ENCODE peak calls at places on chromosomes 11 and 22, in five cellular contexts. One of them, this sample, is unnamed.

GRCh38 chr11:130772266-130773227 is 143.7 kb downstream of the SNX19 start:
- DNase-seq in GM23248: peak
- DNase-seq in SK-N-SH: no peak
- DNase-seq in HCT116: no peak
- DNase-seq in MM.1S: peak
- DNase-seq in this sample: no peak

GRCh38 chr11:107619926-107620325 is 29.0 kb downstream of the ELMOD1 start:
- DNase-seq in GM23248: peak
- DNase-seq in SK-N-SH: no peak
- DNase-seq in HCT116: no peak
- DNase-seq in MM.1S: no peak
- DNase-seq in this sample: no peak

GRCh38 chr11:120126543-120126942 is 11.4 kb downstream of the TRIM29 start:
- DNase-seq in GM23248: no peak
- DNase-seq in SK-N-SH: no peak
- DNase-seq in HCT116: no peak
- DNase-seq in MM.1S: no peak
- DNase-seq in this sample: no peak

GRCh38 chr11:76629133-76629852 is 41.3 kb downstream of the LRRC32 start:
- DNase-seq in GM23248: peak
- DNase-seq in SK-N-SH: no peak
- DNase-seq in HCT116: no peak
- DNase-seq in MM.1S: no peak
- DNase-seq in this sample: no peak

GRCh38 chr11:2077061-2077802 is 62.0 kb downstream of the IGF2 start:
- DNase-seq in GM23248: peak
- DNase-seq in SK-N-SH: no peak
- DNase-seq in HCT116: no peak
- DNase-seq in MM.1S: no peak
- DNase-seq in this sample: no peak

GRCh38 chr11:94597896-94598295 is 30.7 kb downstream of the PIWIL4 start:
- DNase-seq in GM23248: no peak
- DNase-seq in SK-N-SH: no peak
- DNase-seq in HCT116: no peak
- DNase-seq in MM.1S: no peak
- DNase-seq in this sample: peak

GRCh38 chr11:61011950-61012830 is 40.7 kb downstream of the CD6 start:
- DNase-seq in GM23248: no peak
- DNase-seq in SK-N-SH: peak
- DNase-seq in HCT116: no peak
- DNase-seq in MM.1S: no peak
- DNase-seq in this sample: peak

GRCh38 chr11:27563201-27563600 is 56.6 kb upstream of the LIN7C start:
- DNase-seq in GM23248: peak
- DNase-seq in SK-N-SH: no peak
- DNase-seq in HCT116: no peak
- DNase-seq in MM.1S: no peak
- DNase-seq in this sample: no peak

GRCh38 chr11:93024376-93024775 is 54.9 kb downstream of the MTNR1B start:
- DNase-seq in GM23248: peak
- DNase-seq in SK-N-SH: no peak
- DNase-seq in HCT116: no peak
- DNase-seq in MM.1S: no peak
- DNase-seq in this sample: no peak

GRCh38 chr11:2395856-2396255 is 4.7 kb upstream of the TSSC4 start:
- DNase-seq in GM23248: no peak
- DNase-seq in SK-N-SH: no peak
- DNase-seq in HCT116: no peak
- DNase-seq in MM.1S: no peak
- DNase-seq in this sample: no peak

GRCh38 chr22:41367039-41367679 is 14.6 kb upstream of the TEF start:
- DNase-seq in GM23248: peak
- DNase-seq in SK-N-SH: peak
- DNase-seq in HCT116: peak
- DNase-seq in MM.1S: no peak
- DNase-seq in this sample: peak

GRCh38 chr11:61567286-61568061 is 13.4 kb downstream of the SYT7 start:
- DNase-seq in GM23248: peak
- DNase-seq in SK-N-SH: peak
- DNase-seq in HCT116: peak
- DNase-seq in MM.1S: peak
- DNase-seq in this sample: peak

GRCh38 chr11:119361056-119361787 is 14.7 kb upstream of the MFRP start:
- DNase-seq in GM23248: peak
- DNase-seq in SK-N-SH: peak
- DNase-seq in HCT116: peak
- DNase-seq in MM.1S: peak
- DNase-seq in this sample: peak

GRCh38 chr11:44030276-44030932 is 17.4 kb upstream of the ACCSL start:
- DNase-seq in GM23248: peak
- DNase-seq in SK-N-SH: no peak
- DNase-seq in HCT116: no peak
- DNase-seq in MM.1S: no peak
- DNase-seq in this sample: peak

GRCh38 chr11:1659478-1659877 is 29.9 kb downstream of the KRTAP5-5 start:
- DNase-seq in GM23248: no peak
- DNase-seq in SK-N-SH: peak
- DNase-seq in HCT116: no peak
- DNase-seq in MM.1S: no peak
- DNase-seq in this sample: no peak

GRCh38 chr11:112310867-112311266 is 50.2 kb upstream of the PLET1 start:
- DNase-seq in GM23248: no peak
- DNase-seq in SK-N-SH: no peak
- DNase-seq in HCT116: no peak
- DNase-seq in MM.1S: no peak
- DNase-seq in this sample: no peak

GRCh38 chr11:86743223-86744118 is 56.9 kb upstream of the PRSS23 start:
- DNase-seq in GM23248: peak
- DNase-seq in SK-N-SH: no peak
- DNase-seq in HCT116: peak
- DNase-seq in MM.1S: no peak
- DNase-seq in this sample: no peak

DNA sequence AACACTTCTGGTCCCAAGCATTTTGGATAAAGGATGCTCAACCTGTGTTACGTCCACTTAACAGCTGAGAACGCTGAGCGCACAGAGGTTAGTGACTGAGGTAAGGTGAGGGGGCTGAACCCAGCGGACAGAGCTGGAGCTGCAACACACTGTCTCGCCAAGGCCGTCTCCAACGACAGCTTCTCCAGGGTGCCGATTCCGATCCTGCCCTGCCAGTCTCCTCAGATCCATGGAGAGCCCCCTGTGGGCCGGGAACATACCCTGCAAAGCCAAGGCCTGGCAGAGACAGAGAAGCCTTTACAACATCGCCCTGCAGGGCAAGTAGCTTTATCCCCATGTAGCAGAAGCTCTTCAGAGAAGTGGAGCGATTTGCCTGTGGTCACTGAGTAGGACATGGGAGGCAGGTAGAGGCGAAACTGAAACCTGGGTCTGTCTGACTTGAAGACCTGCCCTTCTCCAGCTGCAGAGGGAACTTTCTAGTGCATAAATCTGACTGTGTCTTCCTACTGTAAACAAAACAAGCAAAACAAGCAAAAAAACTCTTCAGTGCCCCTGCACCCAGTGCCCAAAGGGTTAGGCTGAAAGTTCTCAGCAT is 72.8 kb downstream of the SCUBE1 start:
- DNase-seq in GM23248: no peak
- DNase-seq in SK-N-SH: no peak
- DNase-seq in HCT116: no peak
- DNase-seq in MM.1S: peak
- DNase-seq in this sample: peak
- H3K9ac ChIP-seq in GM23248: no peak
- H3K9ac ChIP-seq in SK-N-SH: no peak
- H3K9ac ChIP-seq in HCT116: no peak
- H3K9ac ChIP-seq in MM.1S: peak
- H3K9ac ChIP-seq in this sample: no peak

DNA sequence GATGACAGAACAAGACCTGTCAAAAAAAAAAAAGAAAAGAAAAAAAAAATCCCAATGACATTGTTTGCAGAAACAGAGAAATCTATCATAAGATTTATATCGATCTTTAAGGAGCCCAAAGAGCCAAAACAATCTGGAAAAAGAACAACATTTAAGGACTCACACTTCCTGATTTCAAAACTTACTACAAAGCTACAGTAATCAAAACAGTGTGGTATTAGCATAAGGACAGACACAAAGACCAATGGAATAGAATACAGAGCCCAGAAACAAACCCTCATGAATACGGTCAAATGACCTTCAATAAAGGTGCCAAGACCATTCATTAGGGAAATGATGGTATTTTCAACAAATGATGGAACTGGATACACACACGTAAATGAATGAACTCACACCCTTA is 12.2 kb downstream of the ARVCF start:
- DNase-seq in GM23248: no peak
- DNase-seq in SK-N-SH: no peak
- DNase-seq in HCT116: no peak
- DNase-seq in MM.1S: no peak
- DNase-seq in this sample: no peak
- TF ChIP-seq EZH2phosphoT487 in GM23248: no peak
- TF ChIP-seq EZH2phosphoT487 in SK-N-SH: no peak
- TF ChIP-seq EZH2phosphoT487 in HCT116: no peak
- TF ChIP-seq EZH2phosphoT487 in MM.1S: no peak
- TF ChIP-seq EZH2phosphoT487 in this sample: no peak

GRCh38 chr11:65316979-65317786 is 2.5 kb downstream of the CDC42EP2 start:
- DNase-seq in GM23248: peak
- DNase-seq in SK-N-SH: no peak
- DNase-seq in HCT116: peak
- DNase-seq in MM.1S: no peak
- DNase-seq in this sample: peak

GRCh38 chr11:65314501-65315203 is at the start of gene CDC42EP2:
- DNase-seq in GM23248: peak
- DNase-seq in SK-N-SH: peak
- DNase-seq in HCT116: peak
- DNase-seq in MM.1S: peak
- DNase-seq in this sample: peak

GRCh38 chr11:65316311-65316978 is 1.8 kb downstream of the CDC42EP2 start:
- DNase-seq in GM23248: peak
- DNase-seq in SK-N-SH: no peak
- DNase-seq in HCT116: no peak
- DNase-seq in MM.1S: no peak
- DNase-seq in this sample: peak

GRCh38 chr11:65315204-65315865 is 669 bp downstream of the CDC42EP2 start:
- DNase-seq in GM23248: peak
- DNase-seq in SK-N-SH: peak
- DNase-seq in HCT116: peak
- DNase-seq in MM.1S: peak
- DNase-seq in this sample: peak

GRCh38 chr11:65315866-65316233 is 1.2 kb downstream of the CDC42EP2 start:
- DNase-seq in GM23248: no peak
- DNase-seq in SK-N-SH: no peak
- DNase-seq in HCT116: no peak
- DNase-seq in MM.1S: no peak
- DNase-seq in this sample: no peak
- H3K9ac ChIP-seq in GM23248: peak
- H3K9ac ChIP-seq in SK-N-SH: peak
- H3K9ac ChIP-seq in HCT116: peak
- H3K9ac ChIP-seq in MM.1S: no peak
- H3K9ac ChIP-seq in this sample: no peak

GRCh38 chr22:49737101-49737551 is 90.5 kb downstream of the BRD1 start:
- DNase-seq in GM23248: no peak
- DNase-seq in SK-N-SH: no peak
- DNase-seq in HCT116: no peak
- DNase-seq in MM.1S: no peak
- DNase-seq in this sample: no peak

GRCh38 chr22:49738006-49738405 is 89.7 kb downstream of the BRD1 start:
- DNase-seq in GM23248: no peak
- DNase-seq in SK-N-SH: no peak
- DNase-seq in HCT116: no peak
- DNase-seq in MM.1S: no peak
- DNase-seq in this sample: no peak

GRCh38 chr22:49735411-49736311 is 92.0 kb downstream of the BRD1 start:
- DNase-seq in GM23248: peak
- DNase-seq in SK-N-SH: peak
- DNase-seq in HCT116: no peak
- DNase-seq in MM.1S: peak
- DNase-seq in this sample: peak

GRCh38 chr22:49734882-49735281 is 92.8 kb downstream of the BRD1 start:
- DNase-seq in GM23248: no peak
- DNase-seq in SK-N-SH: peak
- DNase-seq in HCT116: no peak
- DNase-seq in MM.1S: no peak
- DNase-seq in this sample: no peak

GRCh38 chr22:49736538-49736937 is 91.1 kb downstream of the BRD1 start:
- DNase-seq in GM23248: no peak
- DNase-seq in SK-N-SH: peak
- DNase-seq in HCT116: no peak
- DNase-seq in MM.1S: no peak
- DNase-seq in this sample: no peak
- TF ChIP-seq EZH2phosphoT487 in GM23248: no peak
- TF ChIP-seq EZH2phosphoT487 in SK-N-SH: no peak
- TF ChIP-seq EZH2phosphoT487 in HCT116: no peak
- TF ChIP-seq EZH2phosphoT487 in MM.1S: no peak
- TF ChIP-seq EZH2phosphoT487 in this sample: no peak

GRCh38 chr22:19995611-19996339 is 20.8 kb downstream of the ARVCF start:
- DNase-seq in GM23248: no peak
- DNase-seq in SK-N-SH: no peak
- DNase-seq in HCT116: no peak
- DNase-seq in MM.1S: no peak
- DNase-seq in this sample: no peak

GRCh38 chr22:19998991-19999820 is 17.4 kb downstream of the ARVCF start:
- DNase-seq in GM23248: no peak
- DNase-seq in SK-N-SH: peak
- DNase-seq in HCT116: no peak
- DNase-seq in MM.1S: no peak
- DNase-seq in this sample: no peak

GRCh38 chr22:19996694-19997384 is 19.8 kb downstream of the ARVCF start:
- DNase-seq in GM23248: no peak
- DNase-seq in SK-N-SH: peak
- DNase-seq in HCT116: no peak
- DNase-seq in MM.1S: no peak
- DNase-seq in this sample: no peak

GRCh38 chr22:19998232-19998951 is 18.2 kb downstream of the ARVCF start:
- DNase-seq in GM23248: no peak
- DNase-seq in SK-N-SH: peak
- DNase-seq in HCT116: no peak
- DNase-seq in MM.1S: no peak
- DNase-seq in this sample: peak

GRCh38 chr22:19997561-19998231 is 18.9 kb downstream of the ARVCF start:
- DNase-seq in GM23248: no peak
- DNase-seq in SK-N-SH: no peak
- DNase-seq in HCT116: no peak
- DNase-seq in MM.1S: no peak
- DNase-seq in this sample: no peak
- H3K9ac ChIP-seq in GM23248: no peak
- H3K9ac ChIP-seq in SK-N-SH: no peak
- H3K9ac ChIP-seq in HCT116: no peak
- H3K9ac ChIP-seq in MM.1S: no peak
- H3K9ac ChIP-seq in this sample: no peak

GRCh38 chr22:30908051-30908461 is 60.5 kb downstream of the MORC2 start:
- DNase-seq in GM23248: no peak
- DNase-seq in SK-N-SH: no peak
- DNase-seq in HCT116: no peak
- DNase-seq in MM.1S: no peak
- DNase-seq in this sample: no peak
- TF ChIP-seq EZH2phosphoT487 in GM23248: no peak
- TF ChIP-seq EZH2phosphoT487 in SK-N-SH: no peak
- TF ChIP-seq EZH2phosphoT487 in HCT116: no peak
- TF ChIP-seq EZH2phosphoT487 in MM.1S: no peak
- TF ChIP-seq EZH2phosphoT487 in this sample: no peak

GRCh38 chr11:126991596-126991995 is 9.0 kb downstream of the KIRREL3 start:
- DNase-seq in GM23248: peak
- DNase-seq in SK-N-SH: no peak
- DNase-seq in HCT116: no peak
- DNase-seq in MM.1S: no peak
- DNase-seq in this sample: no peak
- H3K9ac ChIP-seq in GM23248: peak
- H3K9ac ChIP-seq in SK-N-SH: peak
- H3K9ac ChIP-seq in HCT116: no peak
- H3K9ac ChIP-seq in MM.1S: no peak
- H3K9ac ChIP-seq in this sample: no peak

This sample was measured in neural progenitor cell.